ENCODE peak calls at places on chromosome 18, in nine cellular contexts. P, I, C, O, N, L, A, T and S are unnamed samples.

GRCh38 chr18:42782929-42783328 is 332.6 kb downstream of the RIT2 start:
- DNase-seq in P (no peak), I (no peak), O (no peak), N (no peak), A (no peak), L (no peak), C (no peak), T (no peak), S (no peak)

GRCh38 chr18:23725351-23725750 is 36.1 kb downstream of the LAMA3 start:
- DNase-seq in T (no peak), N (peak; percentile 57), I (no peak), L (no peak), C (no peak), A (no peak), O (no peak), P (no peak), S (no peak)

GRCh38 chr18:24488824-24489493 is 28.5 kb downstream of the HRH4 start:
- DNase-seq in T (no peak), O (no peak), L (no peak), P (peak; percentile 41), N (no peak), C (no peak), I (no peak), A (peak; percentile 76), S (no peak)

GRCh38 chr18:77320960-77321559 is 71.4 kb downstream of the GALR1 start:
- DNase-seq in O (no peak), L (no peak), I (no peak), T (no peak), P (no peak), N (peak; percentile 60), C (no peak), A (no peak), S (no peak)

GRCh38 chr18:24771300-24771699 is 310.9 kb downstream of the HRH4 start:
- DNase-seq in A (no peak), N (no peak), P (no peak), L (no peak), O (no peak), T (no peak), C (no peak), I (no peak), S (no peak)

GRCh38 chr18:80175451-80176235 is 66.6 kb downstream of the ADNP2 start:
- DNase-seq in T (no peak), I (no peak), C (peak; percentile 51), N (no peak), O (peak; percentile 70), L (no peak), P (no peak), A (no peak), S (no peak)

GRCh38 chr18:76922107-76922506 is 99.8 kb downstream of the ZNF236 start:
- DNase-seq in C (no peak), L (no peak), N (no peak), T (no peak), O (peak; percentile 39), I (no peak), A (peak; percentile 83), P (peak; percentile 46), S (no peak)

GRCh38 chr18:77765468-77765867 is 515.8 kb downstream of the GALR1 start:
- DNase-seq in T (no peak), P (no peak), A (peak; percentile 29), O (no peak), C (no peak), L (no peak), N (peak; percentile 72), I (no peak), S (no peak)

GRCh38 chr18:1464444-1465217 is 560.0 kb downstream of the ADCYAP1 start:
- DNase-seq in C (no peak), L (no peak), O (no peak), A (no peak), T (no peak), P (no peak), I (no peak), N (no peak), S (no peak)

GRCh38 chr18:12159446-12159845 is 65.8 kb downstream of the ANKRD62 start:
- DNase-seq in C (no peak), T (no peak), L (peak; percentile 13), N (no peak), O (no peak), P (peak; percentile 13), A (no peak), I (no peak), S (no peak)

GRCh38 chr18:45656194-45656593 is 40.9 kb downstream of the SLC14A2 start:
- DNase-seq in O (no peak), T (no peak), N (no peak), C (no peak), P (no peak), L (no peak), A (no peak), I (no peak), S (no peak)

GRCh38 chr18:5546660-5547059 is 2.9 kb upstream of the EPB41L3 start:
- DNase-seq in L (peak; percentile 17), P (peak; percentile 10), A (peak; percentile 80), I (no peak), N (no peak), C (no peak), T (no peak), O (no peak), S (no peak)
- TF ChIP-seq CTCF in L (peak; percentile 61), P (peak; percentile 14), A (peak; percentile 67), I (peak; percentile 48), N (peak; percentile 12), C (peak; percentile 20), T (no peak), O (no peak), S (peak; percentile 73)

DNA sequence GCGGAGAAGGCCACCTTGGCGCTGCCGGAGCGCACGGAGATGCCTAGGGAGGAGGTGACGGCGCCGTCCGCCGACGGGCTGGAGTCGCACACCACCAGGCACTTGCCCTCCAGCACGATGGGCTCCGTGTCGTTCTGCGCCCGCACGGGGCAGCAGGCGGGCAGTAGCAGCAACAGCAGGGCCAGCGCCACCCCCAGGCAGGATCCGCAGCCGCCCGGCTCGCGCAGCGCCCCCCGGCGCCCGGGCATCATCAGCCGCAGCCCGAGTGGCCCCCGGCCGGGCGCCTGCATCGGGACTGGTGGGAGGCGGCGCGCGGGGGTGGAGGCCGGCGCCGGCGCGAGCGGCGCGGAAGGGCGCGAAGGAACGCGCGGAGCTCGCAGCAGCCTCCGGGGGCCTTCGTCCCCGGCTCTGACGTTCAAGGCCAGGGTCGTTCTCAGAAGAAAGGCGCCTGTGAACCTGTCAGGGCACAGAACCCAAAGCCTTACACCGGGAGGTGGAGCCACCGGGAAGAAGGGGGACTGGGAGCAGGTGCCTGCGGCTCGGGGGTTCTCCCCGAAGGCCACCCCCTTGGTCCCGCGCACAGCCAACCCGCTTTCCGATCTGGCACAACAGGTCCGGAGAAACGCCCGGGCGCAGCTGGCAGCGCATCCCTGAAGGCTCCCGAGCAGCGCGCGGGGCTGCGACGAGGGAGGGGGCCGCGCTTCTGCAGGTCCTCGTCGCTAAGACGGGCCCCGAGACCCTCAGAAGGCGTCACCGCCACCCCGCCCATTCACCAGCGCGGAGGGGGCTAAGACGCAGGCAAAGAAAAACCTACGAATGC is 2.1 kb downstream of the CBLN2 start:
- DNase-seq in P (no peak), L (no peak), C (no peak), A (peak; percentile 47), T (no peak), N (no peak), O (no peak), I (no peak), S (no peak)
- H3K4me3 ChIP-seq in P (no peak overlapping the region), L (no peak overlapping the region), C (no peak overlapping the region), A (peak overlapping the region; percentile 38), T (no peak overlapping the region), N (no peak overlapping the region), O (no peak overlapping the region), I (no peak overlapping the region), S (no peak overlapping the region)

DNA sequence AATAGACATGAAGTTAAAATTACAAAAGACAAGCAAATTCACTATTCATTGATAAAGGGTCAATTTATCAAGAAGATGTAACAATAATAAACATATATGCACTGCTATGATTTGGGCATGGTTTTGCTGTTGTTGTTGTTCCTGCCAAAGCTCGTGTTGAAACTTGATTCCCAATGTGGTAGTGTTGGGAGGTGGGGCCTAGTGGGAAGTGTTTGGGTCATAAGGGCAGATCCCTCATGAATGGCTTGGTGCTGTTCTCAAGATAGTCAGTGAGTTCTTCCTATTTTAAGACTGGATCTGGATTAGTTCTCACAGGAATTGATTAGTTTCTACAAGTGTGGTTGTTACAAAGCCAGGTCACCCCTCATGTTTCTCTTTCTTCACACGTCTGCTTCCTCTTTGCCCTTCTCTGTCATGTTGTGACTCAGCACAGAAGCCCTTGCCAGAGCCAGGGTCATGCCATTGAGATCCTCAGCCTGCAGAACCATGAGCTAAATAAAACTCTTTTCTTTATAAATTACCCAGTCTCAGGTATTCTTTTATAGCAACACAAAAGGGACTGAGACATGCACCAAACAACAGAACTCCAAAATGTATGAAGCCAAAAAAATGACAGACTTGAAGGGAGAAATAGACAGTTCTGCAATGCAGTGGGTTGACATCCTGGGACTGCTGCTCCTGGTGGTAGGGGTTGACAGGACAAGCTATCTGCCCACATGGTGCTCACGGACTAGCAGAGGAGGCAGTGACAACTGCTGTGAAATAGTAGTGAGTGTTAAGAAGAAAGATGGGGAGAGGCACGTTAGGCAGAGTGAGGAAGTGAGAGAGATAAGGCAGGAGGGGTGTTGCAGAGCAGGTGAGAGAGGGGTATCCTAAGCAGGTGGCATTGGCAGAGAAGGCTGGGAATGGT is 18.6 kb upstream of the SKA1 start:
- DNase-seq in P (no peak), T (no peak), L (no peak), I (no peak), N (no peak), O (no peak), C (no peak), A (peak; percentile 41), S (no peak)
- TF ChIP-seq CTCF in P (peak; percentile 10), T (no peak), L (peak; percentile 12), I (no peak), N (no peak), O (no peak), C (no peak), A (peak; percentile 35), S (no peak)

GRCh38 chr18:63154350-63155152 is 165.0 kb downstream of the BCL2 start:
- DNase-seq in C (no peak), L (no peak), N (no peak), P (no peak), I (no peak), A (no peak), O (no peak), T (no peak), S (no peak)
- H3K4me3 ChIP-seq in C (no peak overlapping the region), L (no peak overlapping the region), N (no peak overlapping the region), P (no peak overlapping the region), I (no peak overlapping the region), A (no peak overlapping the region), O (peak overlapping the region; percentile 53), T (no peak overlapping the region), S (no peak overlapping the region)

GRCh38 chr18:74040008-74040407 is 107.6 kb downstream of the FBXO15 start:
- DNase-seq in L (no peak), O (no peak), A (peak; percentile 35), T (no peak), N (no peak), I (no peak), P (no peak), C (no peak), S (no peak)

GRCh38 chr18:74040459-74041332 is 106.9 kb downstream of the FBXO15 start:
- DNase-seq in L (no peak), T (no peak), P (peak; percentile 19), C (no peak), O (peak; percentile 63), A (peak; percentile 81), N (no peak), I (no peak), S (no peak)
- TF ChIP-seq CTCF in L (peak; percentile 63), T (no peak), P (peak; percentile 63), C (no peak), O (peak; percentile 67), A (peak; percentile 90), N (peak; percentile 28), I (peak; percentile 48), S (peak; percentile 74)

GRCh38 chr18:48975221-48975816 is 24.6 kb upstream of the SMAD7 start:
- DNase-seq in I (no peak), A (no peak), L (no peak), P (no peak), C (no peak), T (no peak), N (no peak), O (no peak), S (no peak)
- H3K4me3 ChIP-seq in I (peak overlapping the region; percentile 80), A (peak overlapping the region; percentile 66), L (peak overlapping the region; percentile 64), P (peak overlapping the region; percentile 68), C (peak overlapping the region; percentile 67), T (peak overlapping the region; percentile 16), N (peak overlapping the region; percentile 81), O (peak overlapping the region; percentile 48), S (peak overlapping the region; percentile 67)